ENCODE peak calls at places on chromosomes 2 and 18, in seven cellular contexts. One of them, this sample, is unnamed.

GRCh38 chr2:88310787-88311186 is 140.6 kb downstream of the THNSL2 start:
- DNase-seq in neural progenitor cell: no peak
- DNase-seq in testis: no peak
- DNase-seq in AG04449: no peak
- DNase-seq in IMR-90: no peak
- DNase-seq in hepatocyte: no peak
- DNase-seq in AG10803: no peak
- DNase-seq in this sample: no peak

GRCh38 chr2:62568983-62569837 is 63.2 kb upstream of the TMEM17 start:
- DNase-seq in neural progenitor cell: no peak
- DNase-seq in testis: no peak
- DNase-seq in AG04449: no peak
- DNase-seq in IMR-90: peak
- DNase-seq in hepatocyte: no peak
- DNase-seq in AG10803: no peak
- DNase-seq in this sample: peak

GRCh38 chr2:134926231-134926931 is 7.8 kb downstream of the CCNT2 start:
- DNase-seq in neural progenitor cell: no peak
- DNase-seq in testis: no peak
- DNase-seq in AG04449: no peak
- DNase-seq in IMR-90: peak
- DNase-seq in hepatocyte: peak
- DNase-seq in AG10803: peak
- DNase-seq in this sample: peak

GRCh38 chr2:192328297-192328696 is 133.6 kb upstream of the TMEFF2 start:
- DNase-seq in neural progenitor cell: no peak
- DNase-seq in testis: no peak
- DNase-seq in AG04449: no peak
- DNase-seq in IMR-90: no peak
- DNase-seq in hepatocyte: no peak
- DNase-seq in AG10803: no peak
- DNase-seq in this sample: no peak

GRCh38 chr2:171410101-171410500 is 23.7 kb downstream of the METTL8 start:
- DNase-seq in neural progenitor cell: no peak
- DNase-seq in testis: no peak
- DNase-seq in AG04449: no peak
- DNase-seq in IMR-90: peak
- DNase-seq in hepatocyte: no peak
- DNase-seq in AG10803: peak
- DNase-seq in this sample: no peak

GRCh38 chr2:208072250-208072892 is 47.0 kb upstream of the PLEKHM3 start:
- DNase-seq in neural progenitor cell: peak
- DNase-seq in testis: peak
- DNase-seq in AG04449: no peak
- DNase-seq in IMR-90: peak
- DNase-seq in hepatocyte: peak
- DNase-seq in AG10803: peak
- DNase-seq in this sample: peak

GRCh38 chr2:165401285-165401852 is 68.1 kb upstream of the CSRNP3 start:
- DNase-seq in neural progenitor cell: peak
- DNase-seq in testis: peak
- DNase-seq in AG04449: peak
- DNase-seq in IMR-90: peak
- DNase-seq in hepatocyte: peak
- DNase-seq in AG10803: peak
- DNase-seq in this sample: peak

GRCh38 chr2:23617167-23617787 is 232.3 kb downstream of the KLHL29 start:
- DNase-seq in neural progenitor cell: no peak
- DNase-seq in testis: peak
- DNase-seq in AG04449: peak
- DNase-seq in IMR-90: peak
- DNase-seq in hepatocyte: peak
- DNase-seq in AG10803: peak
- DNase-seq in this sample: peak

GRCh38 chr18:24862225-24862893 is 401.9 kb downstream of the HRH4 start:
- DNase-seq in neural progenitor cell: peak
- DNase-seq in testis: no peak
- DNase-seq in AG04449: no peak
- DNase-seq in IMR-90: no peak
- DNase-seq in hepatocyte: no peak
- DNase-seq in AG10803: no peak
- DNase-seq in this sample: no peak

GRCh38 chr2:176172007-176172747 is 15.1 kb downstream of the HOXD3 start:
- DNase-seq in neural progenitor cell: peak
- DNase-seq in testis: no peak
- DNase-seq in AG04449: no peak
- DNase-seq in IMR-90: no peak
- DNase-seq in hepatocyte: no peak
- DNase-seq in AG10803: no peak
- DNase-seq in this sample: no peak

GRCh38 chr2:27303093-27304025 is 4.9 kb downstream of the UCN start:
- DNase-seq in neural progenitor cell: peak
- DNase-seq in testis: peak
- DNase-seq in AG04449: no peak
- DNase-seq in IMR-90: peak
- DNase-seq in hepatocyte: peak
- DNase-seq in AG10803: peak
- DNase-seq in this sample: peak

GRCh38 chr18:29191263-29191662 is 1014.3 kb upstream of the CDH2 start:
- DNase-seq in neural progenitor cell: peak
- DNase-seq in testis: no peak
- DNase-seq in AG04449: no peak
- DNase-seq in IMR-90: peak
- DNase-seq in hepatocyte: no peak
- DNase-seq in AG10803: peak
- DNase-seq in this sample: peak

GRCh38 chr2:69581774-69582581 is 61.6 kb downstream of the AAK1 start:
- DNase-seq in neural progenitor cell: no peak
- DNase-seq in testis: no peak
- DNase-seq in AG04449: no peak
- DNase-seq in IMR-90: peak
- DNase-seq in hepatocyte: no peak
- DNase-seq in AG10803: peak
- DNase-seq in this sample: peak

GRCh38 chr2:74554821-74555531 is 456 bp downstream of the DOK1 start:
- DNase-seq in neural progenitor cell: peak
- DNase-seq in testis: peak
- DNase-seq in AG04449: no peak
- DNase-seq in IMR-90: peak
- DNase-seq in hepatocyte: peak
- DNase-seq in AG10803: no peak
- DNase-seq in this sample: peak

GRCh38 chr2:5991305-5991968 is 299.3 kb downstream of the SOX11 start:
- DNase-seq in neural progenitor cell: peak
- DNase-seq in testis: no peak
- DNase-seq in AG04449: no peak
- DNase-seq in IMR-90: peak
- DNase-seq in hepatocyte: no peak
- DNase-seq in AG10803: no peak
- DNase-seq in this sample: peak

DNA sequence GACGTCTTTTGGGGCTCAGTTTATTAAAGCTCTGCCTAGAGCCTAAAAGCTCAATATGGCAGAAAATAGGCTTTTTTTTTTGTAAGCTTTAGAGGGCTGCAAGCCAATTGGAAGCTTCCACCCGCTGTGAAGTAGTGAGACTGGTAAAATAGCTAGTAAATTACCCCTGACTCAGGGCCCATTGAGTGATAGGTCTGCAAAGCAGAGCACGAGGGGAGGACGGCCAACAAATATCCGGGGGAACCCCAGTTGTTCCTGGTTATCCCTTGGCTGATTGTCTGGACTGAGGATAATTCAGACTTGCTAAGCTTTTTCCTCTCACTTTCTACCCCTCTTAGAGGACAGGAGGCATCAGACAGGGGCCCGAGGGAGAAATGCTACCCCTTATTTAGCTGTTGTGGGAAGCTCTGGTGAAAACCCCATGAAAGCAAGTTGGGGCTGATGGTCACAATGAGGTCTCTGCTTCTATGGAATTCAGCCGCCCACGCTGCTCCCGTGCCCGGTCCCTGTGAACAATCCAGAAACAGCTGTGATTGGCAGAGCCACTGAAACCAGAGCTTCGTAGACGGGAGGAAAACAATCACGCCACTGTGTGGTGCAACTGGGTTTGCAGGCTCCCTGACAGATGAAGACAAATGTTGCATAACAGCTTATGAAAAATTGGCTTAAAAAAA is 141.9 kb upstream of the LGALSL start:
- DNase-seq in neural progenitor cell: peak
- DNase-seq in testis: peak
- DNase-seq in AG04449: peak
- DNase-seq in IMR-90: peak
- DNase-seq in hepatocyte: peak
- DNase-seq in AG10803: peak
- DNase-seq in this sample: peak
- TF ChIP-seq CTCF in neural progenitor cell: peak
- TF ChIP-seq CTCF in testis: no peak
- TF ChIP-seq CTCF in AG04449: peak
- TF ChIP-seq CTCF in IMR-90: peak
- TF ChIP-seq CTCF in hepatocyte: peak
- TF ChIP-seq CTCF in AG10803: peak
- TF ChIP-seq CTCF in this sample: peak

DNA sequence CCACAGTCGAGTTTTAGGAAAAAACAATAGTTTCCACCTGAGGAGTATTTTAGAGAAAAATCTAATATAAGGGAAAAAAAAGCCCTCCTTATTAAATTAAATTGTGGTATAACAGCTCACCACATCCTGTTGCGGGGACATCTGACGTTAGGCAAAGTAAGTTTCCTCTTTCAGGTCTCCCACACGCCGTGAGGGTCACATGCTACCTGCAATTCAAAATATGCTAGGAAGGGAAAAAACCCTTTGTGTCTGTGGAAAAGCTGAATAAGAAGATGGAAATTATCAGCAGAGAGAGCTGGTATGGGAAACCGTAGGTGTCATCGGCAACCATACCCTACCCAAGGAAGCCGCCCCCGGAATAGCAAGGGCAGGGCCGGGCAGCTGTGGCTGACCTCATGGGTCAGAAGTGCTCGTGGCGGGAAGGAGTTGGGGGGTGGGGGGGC is 128.0 kb downstream of the NFATC1 start:
- DNase-seq in neural progenitor cell: no peak
- DNase-seq in testis: peak
- DNase-seq in AG04449: no peak
- DNase-seq in IMR-90: no peak
- DNase-seq in hepatocyte: no peak
- DNase-seq in AG10803: no peak
- DNase-seq in this sample: no peak
- H3K4me3 ChIP-seq in neural progenitor cell: no peak
- H3K4me3 ChIP-seq in testis: no peak
- H3K4me3 ChIP-seq in AG04449: no peak
- H3K4me3 ChIP-seq in IMR-90: no peak
- H3K4me3 ChIP-seq in hepatocyte: no peak
- H3K4me3 ChIP-seq in AG10803: no peak
- H3K4me3 ChIP-seq in this sample: no peak

GRCh38 chr2:84491256-84491655 is 25.0 kb upstream of the DNAH6 start:
- DNase-seq in neural progenitor cell: no peak
- DNase-seq in testis: no peak
- DNase-seq in AG04449: no peak
- DNase-seq in IMR-90: no peak
- DNase-seq in hepatocyte: no peak
- DNase-seq in AG10803: no peak
- DNase-seq in this sample: no peak

GRCh38 chr2:84491741-84492140 is 24.6 kb upstream of the DNAH6 start:
- DNase-seq in neural progenitor cell: no peak
- DNase-seq in testis: no peak
- DNase-seq in AG04449: no peak
- DNase-seq in IMR-90: no peak
- DNase-seq in hepatocyte: no peak
- DNase-seq in AG10803: no peak
- DNase-seq in this sample: no peak

GRCh38 chr2:84493494-84493893 is 22.8 kb upstream of the DNAH6 start:
- DNase-seq in neural progenitor cell: peak
- DNase-seq in testis: no peak
- DNase-seq in AG04449: peak
- DNase-seq in IMR-90: peak
- DNase-seq in hepatocyte: peak
- DNase-seq in AG10803: peak
- DNase-seq in this sample: peak

GRCh38 chr2:84494070-84494469 is 22.2 kb upstream of the DNAH6 start:
- DNase-seq in neural progenitor cell: no peak
- DNase-seq in testis: no peak
- DNase-seq in AG04449: no peak
- DNase-seq in IMR-90: peak
- DNase-seq in hepatocyte: no peak
- DNase-seq in AG10803: peak
- DNase-seq in this sample: no peak

DNA sequence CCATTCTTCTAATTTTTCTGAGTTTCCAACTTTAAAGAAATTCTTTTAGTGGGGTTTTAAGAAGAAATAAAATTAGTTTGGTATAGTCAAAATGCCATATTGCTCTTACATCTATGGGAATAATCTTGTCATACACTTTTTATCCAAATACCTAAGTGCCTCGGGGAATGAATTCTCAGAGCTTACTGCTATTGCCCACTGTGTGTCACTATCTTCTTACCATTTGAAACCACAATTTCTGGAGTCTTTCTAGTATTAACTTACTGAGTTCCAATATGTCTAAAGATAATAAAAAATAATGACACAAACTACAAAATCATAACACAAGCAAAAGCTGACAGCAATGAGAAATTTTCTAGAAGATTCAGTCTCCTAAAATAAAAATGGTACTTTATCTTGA is 23.7 kb upstream of the DNAH6 start:
- DNase-seq in neural progenitor cell: no peak
- DNase-seq in testis: no peak
- DNase-seq in AG04449: no peak
- DNase-seq in IMR-90: peak
- DNase-seq in hepatocyte: no peak
- DNase-seq in AG10803: peak
- DNase-seq in this sample: peak
- TF ChIP-seq CTCF in neural progenitor cell: peak
- TF ChIP-seq CTCF in testis: no peak
- TF ChIP-seq CTCF in AG04449: no peak
- TF ChIP-seq CTCF in IMR-90: peak
- TF ChIP-seq CTCF in hepatocyte: no peak
- TF ChIP-seq CTCF in AG10803: peak
- TF ChIP-seq CTCF in this sample: peak

GRCh38 chr2:181575024-181575649 is 81.8 kb downstream of the CERKL start:
- DNase-seq in neural progenitor cell: no peak
- DNase-seq in testis: no peak
- DNase-seq in AG04449: no peak
- DNase-seq in IMR-90: no peak
- DNase-seq in hepatocyte: no peak
- DNase-seq in AG10803: no peak
- DNase-seq in this sample: no peak

GRCh38 chr2:181576431-181576830 is 80.5 kb downstream of the CERKL start:
- DNase-seq in neural progenitor cell: no peak
- DNase-seq in testis: no peak
- DNase-seq in AG04449: no peak
- DNase-seq in IMR-90: no peak
- DNase-seq in hepatocyte: peak
- DNase-seq in AG10803: no peak
- DNase-seq in this sample: no peak

GRCh38 chr2:181574321-181574720 is 82.6 kb downstream of the CERKL start:
- DNase-seq in neural progenitor cell: no peak
- DNase-seq in testis: no peak
- DNase-seq in AG04449: no peak
- DNase-seq in IMR-90: no peak
- DNase-seq in hepatocyte: no peak
- DNase-seq in AG10803: no peak
- DNase-seq in this sample: no peak

GRCh38 chr2:181573140-181573736 is 83.7 kb downstream of the CERKL start:
- DNase-seq in neural progenitor cell: peak
- DNase-seq in testis: no peak
- DNase-seq in AG04449: no peak
- DNase-seq in IMR-90: peak
- DNase-seq in hepatocyte: peak
- DNase-seq in AG10803: peak
- DNase-seq in this sample: peak

GRCh38 chr2:181575650-181576025 is 81.3 kb downstream of the CERKL start:
- DNase-seq in neural progenitor cell: no peak
- DNase-seq in testis: no peak
- DNase-seq in AG04449: no peak
- DNase-seq in IMR-90: no peak
- DNase-seq in hepatocyte: no peak
- DNase-seq in AG10803: no peak
- DNase-seq in this sample: no peak
- H3K4me3 ChIP-seq in neural progenitor cell: no peak
- H3K4me3 ChIP-seq in testis: no peak
- H3K4me3 ChIP-seq in AG04449: no peak
- H3K4me3 ChIP-seq in IMR-90: no peak
- H3K4me3 ChIP-seq in hepatocyte: no peak
- H3K4me3 ChIP-seq in AG10803: no peak
- H3K4me3 ChIP-seq in this sample: no peak